ENCODE peak calls at places on chromosomes 2 and 18, in six cellular contexts. G is GM20000, J is H9, A is foreskin fibroblast, P is fibroblast of lung, W is endodermal cell. O is an unnamed sample.

GRCh38 chr2:234109321-234109720 is 58.8 kb downstream of the SPP2 start:
- DNase-seq in G (no peak), J (no peak), A (no peak), P (no peak), W (no peak), O (no peak)

GRCh38 chr2:1790996-1791395 is 46.7 kb upstream of the PXDN start:
- DNase-seq in G (no peak), J (no peak), A (no peak), P (no peak), W (no peak), O (no peak)

GRCh38 chr2:101827246-101827645 is 129.7 kb downstream of the MAP4K4 start:
- DNase-seq in G (no peak), J (no peak), A (peak; percentile 90), P (peak; percentile 98), W (no peak), O (peak; percentile 93)

GRCh38 chr2:12502759-12503158 is 214.0 kb upstream of the TRIB2 start:
- DNase-seq in G (no peak), J (no peak), A (peak; percentile 74), P (peak; percentile 77), W (no peak), O (peak; percentile 42)

GRCh38 chr2:217166241-217166640 is 306.4 kb upstream of the TNP1 start:
- DNase-seq in G (peak; percentile 15), J (no peak), A (peak; percentile 63), P (peak; percentile 57), W (no peak), O (peak; percentile 32)

GRCh38 chr2:45009928-45010705 is 865 bp upstream of the SIX2 start:
- DNase-seq in G (no peak), J (no peak), A (peak; percentile 82), P (peak; percentile 25), W (peak; percentile 89), O (no peak)

GRCh38 chr2:203756161-203756560 is 49.7 kb downstream of the CD28 start:
- DNase-seq in G (no peak), J (no peak), A (no peak), P (no peak), W (no peak), O (no peak)

GRCh38 chr18:23916338-23916737 is 98.2 kb upstream of the TTC39C start:
- DNase-seq in G (no peak), J (no peak), A (peak; percentile 43), P (no peak), W (no peak), O (no peak)

GRCh38 chr2:182068811-182069210 is 83.2 kb downstream of the PPP1R1C start:
- DNase-seq in G (no peak), J (no peak), A (no peak), P (peak; percentile 37), W (no peak), O (no peak)

DNA sequence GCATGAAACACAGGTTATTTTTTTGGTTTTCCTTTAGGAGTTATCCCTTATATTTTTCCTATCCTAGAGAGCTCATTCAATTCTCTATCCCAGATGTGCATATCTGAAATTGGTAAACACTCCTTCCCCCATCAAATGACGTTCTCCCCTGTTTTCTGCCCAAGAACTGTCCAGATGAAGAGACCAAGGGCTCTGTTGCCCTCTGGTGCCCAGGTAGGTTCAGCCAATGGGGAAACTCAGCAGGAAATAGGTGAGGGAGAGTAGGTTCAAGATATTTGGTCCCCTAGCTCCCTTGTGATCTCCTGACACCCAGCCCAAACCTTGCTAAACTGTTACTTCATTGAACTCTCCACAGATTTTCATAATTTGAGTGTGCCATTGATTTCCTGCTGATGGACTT is 14.1 kb upstream of the INO80C start:
- DNase-seq in G (no peak), J (no peak), A (no peak), P (no peak), W (peak; percentile 43), O (no peak)
- TF ChIP-seq CTCF in G (peak; percentile 15), J (peak; percentile 50), A (no peak), P (no peak), W (peak; percentile 58), O (no peak)

DNA sequence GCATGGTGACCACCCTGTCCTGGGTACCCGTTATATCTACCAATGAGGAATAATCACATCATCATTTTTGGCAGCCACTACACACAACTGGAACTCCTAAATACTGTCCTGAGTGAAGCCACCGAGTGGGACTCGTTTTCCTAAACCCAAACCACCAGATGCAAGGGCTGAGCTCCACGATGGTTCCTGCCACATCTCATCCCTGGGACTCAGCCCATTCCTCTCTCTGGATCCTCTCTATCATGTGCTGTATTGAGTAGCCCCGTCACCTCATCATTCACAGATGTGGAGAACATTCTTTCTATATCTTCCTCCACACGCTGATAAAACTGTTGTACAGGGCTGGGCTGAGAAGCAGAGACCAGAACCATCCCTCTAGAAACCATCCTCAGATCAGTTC is 79.4 kb upstream of the SMAD7 start:
- DNase-seq in G (no peak), J (no peak), A (peak; percentile 42), P (no peak), W (peak; percentile 18), O (no peak)
- TF ChIP-seq CTCF in G (no peak), J (no peak), A (no peak), P (no peak), W (no peak), O (no peak)

GRCh38 chr18:11309172-11309571 is 159.8 kb upstream of the PIEZO2 start:
- DNase-seq in G (no peak), J (peak; percentile 40), A (peak; percentile 15), P (no peak), W (peak; percentile 72), O (peak; percentile 45)
- TF ChIP-seq CTCF in G (no peak), J (peak; percentile 53), A (peak; percentile 31), P (no peak), W (peak; percentile 53), O (peak; percentile 14)

GRCh38 chr2:96117701-96118588 is 1.6 kb upstream of the ADRA2B start:
- DNase-seq in G (no peak), J (no peak), A (no peak), P (no peak), W (no peak), O (no peak)
- TF ChIP-seq CTCF in G (no peak), J (peak; percentile 37), A (no peak), P (no peak), W (peak; percentile 44), O (no peak)

DNA sequence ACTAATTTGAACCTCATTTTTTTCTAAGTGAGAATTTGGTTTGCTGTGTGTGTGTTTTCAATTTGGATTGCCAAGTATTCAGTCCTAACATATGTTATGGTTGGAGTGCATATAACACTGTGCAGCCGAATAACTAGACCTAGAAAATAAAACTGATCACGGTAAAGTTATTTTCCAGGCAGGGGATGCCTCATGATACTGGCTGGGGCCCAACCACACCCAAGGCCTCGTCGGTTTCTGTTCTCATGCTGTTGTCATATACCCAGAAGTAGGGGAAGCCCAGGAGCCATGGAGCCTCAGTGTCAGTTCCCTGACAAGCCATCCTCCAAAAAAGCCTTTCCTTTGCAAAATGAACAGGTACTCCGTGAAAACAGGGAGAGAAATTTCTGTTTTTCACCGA is 160.2 kb downstream of the GBX2 start:
- DNase-seq in G (no peak), J (no peak), A (no peak), P (no peak), W (no peak), O (no peak)
- TF ChIP-seq CTCF in G (no peak), J (no peak), A (no peak), P (no peak), W (no peak), O (no peak)

GRCh38 chr2:61426267-61426897 is 44.5 kb downstream of the USP34 start:
- DNase-seq in G (peak; percentile 66), J (peak; percentile 83), A (peak; percentile 58), P (no peak), W (peak; percentile 91), O (no peak)
- TF ChIP-seq CTCF in G (peak; percentile 67), J (peak; percentile 82), A (peak; percentile 37), P (peak; percentile 28), W (peak; percentile 88), O (peak; percentile 67)

GRCh38 chr2:219332542-219332941 is at the start of gene RESP18:
- DNase-seq in G (no peak), J (peak; percentile 58), A (no peak), P (no peak), W (peak; percentile 71), O (no peak)
- TF ChIP-seq CTCF in G (no peak), J (no peak), A (no peak), P (no peak), W (no peak), O (no peak)

O was measured in HFFc6.